ENCODE peak calls at places on chromosomes 13 and 19, in eight cellular contexts. H, O, B, W, S, P, K and R are unnamed samples.

GRCh38 chr13:47092202-47092601 is 195.3 kb upstream of the HTR2A start:
- DNase-seq in H (no peak), O (no peak), B (no peak), W (no peak), S (no peak), P (no peak), K (no peak), R (no peak)

GRCh38 chr13:111886217-111886945 is 180.6 kb upstream of the SOX1 start:
- DNase-seq in H (no peak), O (no peak), B (no peak), W (no peak), S (peak; percentile 47), P (no peak), K (no peak), R (no peak)

GRCh38 chr13:98253526-98253925 is 76.5 kb upstream of the RNF113B start:
- DNase-seq in H (no peak), O (no peak), B (no peak), W (no peak), S (no peak), P (no peak), K (no peak), R (no peak)

GRCh38 chr13:37652596-37652995 is 54.0 kb upstream of the POSTN start:
- DNase-seq in H (no peak), O (no peak), B (no peak), W (no peak), S (no peak), P (no peak), K (no peak), R (no peak)

GRCh38 chr13:79485014-79485441 is 4.1 kb downstream of the NDFIP2 start:
- DNase-seq in H (peak; percentile 89), O (peak; percentile 86), B (no peak), W (peak; percentile 75), S (peak; percentile 85), P (no peak), K (peak; percentile 96), R (no peak)

GRCh38 chr13:107209811-107210210 is 641.9 kb upstream of the ARGLU1 start:
- DNase-seq in H (no peak), O (no peak), B (no peak), W (peak; percentile 50), S (peak; percentile 36), P (no peak), K (no peak), R (no peak)

GRCh38 chr13:41398494-41399190 is 58.7 kb upstream of the RGCC start:
- DNase-seq in H (no peak), O (no peak), B (no peak), W (no peak), S (no peak), P (no peak), K (no peak), R (no peak)

GRCh38 chr13:92461402-92461801 is 765.2 kb upstream of the GPC6 start:
- DNase-seq in H (no peak), O (no peak), B (no peak), W (no peak), S (no peak), P (no peak), K (no peak), R (peak; percentile 66)

GRCh38 chr19:48123907-48124675 is 13.5 kb upstream of the PLA2G4C start:
- DNase-seq in H (no peak), O (no peak), B (no peak), W (peak; percentile 58), S (peak; percentile 79), P (no peak), K (peak; percentile 96), R (no peak)

GRCh38 chr19:41535029-41535622 is 40.8 kb upstream of the CEACAM21 start:
- DNase-seq in H (no peak), O (no peak), B (no peak), W (no peak), S (no peak), P (no peak), K (peak; percentile 5), R (no peak)

GRCh38 chr13:28140433-28141125 is 2.2 kb downstream of the PAN3 start:
- DNase-seq in H (no peak), O (no peak), B (no peak), W (no peak), S (no peak), P (no peak), K (peak; percentile 47), R (no peak)

GRCh38 chr13:26499209-26499601 is 58.3 kb upstream of the WASF3 start:
- DNase-seq in H (no peak), O (no peak), B (no peak), W (no peak), S (no peak), P (no peak), K (peak; percentile 8), R (no peak)

GRCh38 chr19:41302624-41303351 is 7.2 kb upstream of the CCDC97 start:
- DNase-seq in H (no peak), O (no peak), B (no peak), W (no peak), S (no peak), P (no peak), K (no peak), R (no peak)